ENCODE peak calls at places on chromosomes 6 and 20, in five cellular contexts. Z is stimulated activated CD4-positive, alpha-beta T cell treated with anti-CD3 and anti-CD28 coated beads, Interleukin-12 subunit alpha, Interleukin-12 subunit beta, amount 100 ng/mL, for 4 hours; O is cardiac fibroblast; C is CD4-positive, alpha-beta T cell; S is T-helper 22 cell. E is an unnamed sample.

GRCh38 chr6:11294263-11294662 is 61.8 kb upstream of the NEDD9 start:
- DNase-seq in S (no peak), C (no peak), O (no peak), Z (no peak), E (no peak)

GRCh38 chr20:4602297-4602631 is 119.4 kb upstream of the PRND start:
- DNase-seq in C (no peak), S (no peak), O (no peak), Z (no peak), E (no peak)

GRCh38 chr6:47789553-47789952 is 7.7 kb downstream of the OPN5 start:
- DNase-seq in C (no peak), O (no peak), S (no peak), Z (no peak), E (no peak)

GRCh38 chr6:7541175-7542064 is at the start of gene DSP:
- DNase-seq in Z (peak), O (peak), S (no peak), C (peak), E (no peak)

GRCh38 chr20:52150440-52151258 is 40.9 kb downstream of the ZFP64 start:
- DNase-seq in O (peak), Z (no peak), S (no peak), C (no peak), E (no peak)

GRCh38 chr20:45041464-45042337 is 59.2 kb downstream of the KCNS1 start:
- DNase-seq in Z (no peak), C (no peak), S (no peak), O (peak), E (no peak)

GRCh38 chr20:52905235-52905634 is 66.9 kb upstream of the TSHZ2 start:
- DNase-seq in C (no peak), O (no peak), S (no peak), Z (no peak), E (no peak)

GRCh38 chr6:32371204-32371603 is 499 bp downstream of the TSBP1 start:
- DNase-seq in O (peak), Z (no peak), S (no peak), C (no peak), E (no peak)

GRCh38 chr6:113642714-113643442 is 214.3 kb upstream of the MARCKS start:
- DNase-seq in C (no peak), S (no peak), Z (no peak), O (no peak), E (no peak)

GRCh38 chr20:11447371-11448100 is 470.2 kb upstream of the BTBD3 start:
- DNase-seq in Z (no peak), O (no peak), S (no peak), C (no peak), E (no peak)

GRCh38 chr20:3932277-3933073 is 43.3 kb downstream of the PANK2 start:
- DNase-seq in S (no peak), O (no peak), C (no peak), Z (no peak), E (no peak)

GRCh38 chr6:3304500-3305215 is 45.9 kb downstream of the PSMG4 start:
- DNase-seq in C (no peak), O (no peak), Z (no peak), S (no peak), E (no peak)

GRCh38 chr6:90978046-90978445 is 391.2 kb upstream of the MAP3K7 start:
- DNase-seq in Z (no peak), O (no peak), C (no peak), S (no peak), E (no peak)

GRCh38 chr20:1330075-1330830 is 1.3 kb upstream of the SDCBP2 start:
- DNase-seq in O (peak), Z (no peak), C (peak), S (no peak), E (no peak)

GRCh38 chr20:58993332-58994248 is 12.5 kb downstream of the NELFCD start:
- DNase-seq in O (no peak), S (no peak), C (no peak), Z (no peak), E (no peak)

GRCh38 chr20:33990075-33990474 is 3.6 kb upstream of the RALY start:
- DNase-seq in Z (no peak), S (no peak), O (no peak), C (no peak), E (no peak)